ENCODE peak calls at places on chromosomes 5 and 9, in nine cellular contexts. Y is adrenal gland; O is NB4; F is fibroblast of lung; R is SK-N-SH; Z is psoas muscle; G is CD8-positive, alpha-beta T cell; X is pancreas; K is mesothelial cell of epicardium. T is an unnamed sample.

GRCh38 chr9:79264511-79265448 is 307.0 kb upstream of the TLE4 start:
- DNase-seq in G (no peak), R (no peak), O (peak), F (peak), X (no peak), Y (no peak), Z (no peak), K (no peak), T (no peak)

GRCh38 chr9:113042884-113043657 is 13.5 kb downstream of the ZFP37 start:
- DNase-seq in R (no peak), Z (no peak), X (no peak), K (no peak), O (peak), Y (no peak), F (peak), G (no peak), T (no peak)

GRCh38 chr5:127957183-127957582 is 126.4 kb upstream of the SLC12A2 start:
- DNase-seq in Z (peak), R (peak), K (no peak), X (no peak), F (peak), G (no peak), Y (peak), O (no peak), T (no peak)

GRCh38 chr5:40441733-40442132 is 238.0 kb upstream of the PTGER4 start:
- DNase-seq in F (no peak), K (no peak), X (no peak), Z (no peak), R (no peak), G (no peak), O (no peak), Y (no peak), T (no peak)

GRCh38 chr5:140641716-140642115 is 2.5 kb downstream of the TMCO6 start:
- DNase-seq in G (no peak), Y (no peak), Z (no peak), F (no peak), R (no peak), K (no peak), O (no peak), X (no peak), T (no peak)

GRCh38 chr5:170168002-170168401 is 62.3 kb downstream of the FOXI1 start:
- DNase-seq in O (no peak), X (no peak), Z (no peak), F (no peak), Y (no peak), G (no peak), R (no peak), K (no peak), T (no peak)

GRCh38 chr5:37249820-37250175 is 622 bp upstream of the CPLANE1 start:
- DNase-seq in Z (no peak), G (no peak), O (no peak), K (no peak), X (peak), F (no peak), R (no peak), Y (no peak), T (no peak)

GRCh38 chr5:143629871-143630658 is 181.9 kb upstream of the HMHB1 start:
- DNase-seq in Z (no peak), R (no peak), G (no peak), K (no peak), X (no peak), Y (no peak), O (no peak), F (peak), T (no peak)

GRCh38 chr9:135244751-135245221 is 157.3 kb downstream of the OLFM1 start:
- DNase-seq in O (no peak), G (no peak), X (peak), F (no peak), R (no peak), K (no peak), Z (peak), Y (no peak), T (no peak)

GRCh38 chr5:73378765-73379164 is 69.8 kb downstream of the FOXD1 start:
- DNase-seq in G (no peak), Y (no peak), F (no peak), K (no peak), O (no peak), X (no peak), Z (no peak), R (no peak), T (no peak)

GRCh38 chr9:71096431-71097108 is 24.9 kb downstream of the TRPM3 start:
- DNase-seq in F (no peak), K (no peak), O (no peak), X (peak), R (no peak), Z (no peak), G (no peak), Y (peak), T (no peak)

GRCh38 chr5:174837919-174838902 is 113.8 kb downstream of the MSX2 start:
- DNase-seq in X (no peak), F (peak), Z (peak), O (peak), K (no peak), G (no peak), Y (no peak), R (peak), T (peak)

GRCh38 chr9:91177661-91178280 is 183.9 kb downstream of the AUH start:
- DNase-seq in R (no peak), F (peak), K (no peak), G (no peak), X (no peak), O (no peak), Z (no peak), Y (peak), T (no peak)

DNA sequence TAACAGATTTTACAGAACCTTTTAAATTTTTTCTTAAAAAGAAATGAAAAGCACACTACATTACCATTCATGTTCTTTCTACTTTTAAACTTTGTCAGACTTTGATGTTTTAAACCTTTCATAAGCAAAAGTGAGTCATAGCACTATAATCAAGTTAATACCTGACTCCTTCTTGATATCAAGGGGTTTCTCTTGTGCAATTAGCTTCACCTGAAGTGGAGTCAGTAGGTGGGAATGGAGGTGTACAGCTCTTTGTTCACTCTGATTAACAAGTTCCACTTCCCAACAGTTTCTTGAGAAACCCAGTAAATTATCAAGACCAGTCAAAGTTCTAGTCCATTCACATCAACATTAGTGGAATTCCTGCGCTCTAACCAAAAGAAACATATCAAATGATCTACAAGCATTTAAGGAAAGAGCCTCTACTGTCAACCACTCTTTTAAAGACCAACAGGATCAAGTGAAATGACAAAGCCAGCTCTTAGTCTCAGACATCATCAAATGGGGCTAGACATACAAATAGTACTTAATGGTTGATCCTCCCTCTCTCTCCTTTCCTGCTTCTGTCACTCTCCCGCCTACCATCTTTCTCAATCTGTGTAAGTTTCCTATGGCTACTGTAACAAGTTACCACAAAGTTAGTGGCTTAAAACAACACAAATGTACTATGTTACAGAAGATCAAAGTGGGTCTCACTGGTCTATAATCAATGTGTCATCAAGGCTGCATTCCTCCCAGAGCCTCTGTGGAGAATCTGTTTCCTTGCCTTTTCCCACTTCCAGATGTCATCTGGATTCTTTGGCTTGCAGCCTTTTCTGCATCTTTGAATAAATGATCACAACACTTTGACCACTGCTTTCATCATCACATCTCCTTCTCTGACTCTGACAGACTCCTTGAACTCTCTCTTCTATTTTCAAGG is 68.0 kb downstream of the HINT1 start:
- DNase-seq in F (no peak), R (no peak), K (no peak), Y (no peak), Z (no peak), G (no peak), X (no peak), O (no peak), T (no peak)
- TF ChIP-seq CTCF in F (no peak), R (no peak), K (no peak), Y (no peak), Z (no peak), G (no peak), X (no peak), O (no peak), T (no peak)

GRCh38 chr9:133135193-133135745 is 14.2 kb upstream of the RALGDS start:
- DNase-seq in Z (peak), K (no peak), R (peak), G (no peak), F (peak), O (no peak), X (peak), Y (peak), T (no peak)

GRCh38 chr9:133131506-133131905 is 10.5 kb upstream of the RALGDS start:
- DNase-seq in Y (peak), O (no peak), G (no peak), R (no peak), F (no peak), Z (no peak), X (no peak), K (no peak), T (no peak)

GRCh38 chr9:133132174-133132573 is 11.1 kb upstream of the RALGDS start:
- DNase-seq in G (no peak), R (no peak), K (no peak), F (no peak), Y (no peak), O (no peak), Z (no peak), X (no peak), T (no peak)

GRCh38 chr9:133134419-133135190 is 13.6 kb upstream of the RALGDS start:
- DNase-seq in Z (no peak), F (no peak), O (no peak), Y (no peak), R (no peak), X (no peak), K (no peak), G (no peak), T (no peak)

GRCh38 chr9:133133680-133134418 is 12.8 kb upstream of the RALGDS start:
- DNase-seq in F (peak), G (peak), K (no peak), X (peak), Z (peak), Y (peak), O (peak), R (peak), T (no peak)
- TF ChIP-seq CTCF in F (no peak), G (no peak), K (no peak), X (no peak), Z (no peak), Y (peak), O (no peak), R (no peak), T (no peak)

DNA sequence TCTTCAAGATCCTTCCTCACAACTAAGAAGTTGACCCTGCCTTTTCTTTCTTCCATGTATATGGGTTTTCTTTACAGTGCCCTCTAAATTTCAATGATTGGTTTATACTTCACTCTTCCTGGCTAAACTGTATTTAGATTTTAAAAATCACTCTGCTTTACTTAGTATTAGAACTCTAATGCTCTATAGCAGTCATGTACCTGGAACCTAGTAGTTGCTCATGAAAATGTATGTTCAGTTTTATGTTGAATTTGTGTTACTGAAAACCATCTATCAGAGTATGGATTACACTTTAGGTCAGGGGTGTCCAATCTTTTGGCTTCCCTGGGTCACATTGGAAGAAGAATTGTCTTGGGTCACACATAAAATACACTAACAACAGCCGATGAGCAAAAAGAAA is 1024.3 kb downstream of the NR2F1-AS1 start:
- DNase-seq in K (no peak), F (no peak), G (no peak), O (no peak), Z (no peak), Y (no peak), R (no peak), X (no peak), T (no peak)
- TF ChIP-seq CTCF in K (no peak), F (no peak), G (no peak), O (no peak), Z (no peak), Y (no peak), R (no peak), X (no peak), T (no peak)

GRCh38 chr5:89105836-89106235 is 222.9 kb upstream of the MEF2C start:
- DNase-seq in Z (no peak), K (no peak), O (no peak), Y (no peak), G (no peak), F (peak), X (no peak), R (no peak), T (no peak)
- TF ChIP-seq CTCF in Z (no peak), K (no peak), O (no peak), Y (no peak), G (no peak), F (no peak), X (no peak), R (no peak), T (no peak)

DNA sequence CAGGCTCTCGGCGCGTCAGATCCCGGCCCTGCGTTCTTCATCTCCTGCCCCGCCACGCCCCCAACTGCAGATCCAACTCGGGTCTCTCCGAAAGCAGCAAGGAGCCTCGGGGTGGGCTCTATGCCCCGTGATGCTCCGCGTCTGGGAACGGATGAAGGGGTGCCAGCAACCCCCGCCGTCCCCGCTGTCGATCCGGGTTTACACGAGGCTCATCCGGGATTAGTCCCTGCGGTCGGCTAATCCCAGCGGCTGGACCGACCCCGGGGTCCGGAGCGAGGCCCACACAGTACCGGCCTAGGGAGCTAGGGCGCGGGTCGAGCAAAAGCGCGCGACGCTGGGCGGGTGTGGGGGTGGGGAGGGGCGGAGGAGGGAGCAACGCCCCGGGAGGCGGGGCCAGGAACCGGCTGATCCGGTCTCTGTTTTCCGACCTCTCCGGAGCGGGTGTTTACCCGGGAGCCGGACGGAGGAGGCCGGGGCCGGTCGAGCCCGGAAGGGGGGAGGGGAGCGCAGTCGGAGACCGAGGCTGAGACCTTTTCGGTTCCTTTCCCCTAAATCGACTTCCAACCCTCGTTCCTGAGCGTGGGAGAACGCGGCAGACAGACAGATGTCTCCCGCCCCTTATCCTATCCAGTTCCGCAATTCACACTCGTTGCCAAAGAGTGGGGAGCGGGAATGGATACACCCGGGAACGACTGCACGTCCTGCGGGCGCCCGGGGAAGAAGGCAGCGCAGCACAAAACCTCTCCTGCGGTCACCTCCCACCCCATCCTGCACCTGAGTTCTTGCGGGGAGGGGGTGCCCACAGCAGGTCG is 28.6 kb downstream of the PCDH1 start:
- DNase-seq in X (peak), Y (peak), G (peak), K (peak), R (peak), Z (peak), F (peak), O (peak), T (peak)
- TF ChIP-seq CTCF in X (no peak), Y (peak), G (no peak), K (no peak), R (no peak), Z (no peak), F (no peak), O (no peak), T (peak)

GRCh38 chr9:99169982-99170761 is 51.6 kb downstream of the ALG2 start:
- DNase-seq in F (peak), G (no peak), X (no peak), K (no peak), Y (no peak), R (peak), Z (no peak), O (no peak), T (no peak)

GRCh38 chr9:99167120-99167519 is 54.6 kb downstream of the ALG2 start:
- DNase-seq in X (no peak), K (no peak), R (no peak), O (no peak), F (no peak), Z (no peak), G (no peak), Y (no peak), T (no peak)

GRCh38 chr9:99171225-99172128 is 50.3 kb downstream of the ALG2 start:
- DNase-seq in O (no peak), R (no peak), F (no peak), Z (no peak), X (no peak), Y (no peak), G (no peak), K (no peak), T (no peak)

GRCh38 chr9:99167694-99168093 is 54.0 kb downstream of the ALG2 start:
- DNase-seq in O (peak), K (no peak), F (no peak), X (no peak), Z (no peak), R (no peak), G (no peak), Y (no peak), T (no peak)

DNA sequence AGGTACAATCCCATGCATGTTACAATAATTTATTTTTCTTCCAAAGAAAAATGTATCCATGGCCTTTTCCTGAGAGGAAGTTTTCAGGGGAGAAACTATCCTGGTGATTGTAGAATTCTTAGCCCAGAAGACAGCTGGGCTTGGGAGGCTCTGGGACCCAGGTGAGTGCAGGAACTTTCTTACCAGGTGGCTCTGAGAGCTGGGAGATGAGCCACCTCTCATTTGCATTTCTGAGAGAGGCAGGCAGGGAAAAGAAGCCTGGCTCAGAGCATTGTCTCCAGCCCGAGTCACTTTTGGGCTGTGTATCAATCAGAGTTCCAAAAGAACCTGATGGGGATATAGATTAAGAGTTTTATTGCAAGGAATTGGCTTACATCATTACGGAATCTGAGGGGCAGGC is 52.7 kb downstream of the ALG2 start:
- DNase-seq in R (no peak), G (no peak), F (no peak), Y (no peak), X (no peak), K (no peak), Z (no peak), O (no peak), T (no peak)
- TF ChIP-seq CTCF in R (no peak), G (no peak), F (no peak), Y (no peak), X (no peak), K (no peak), Z (no peak), O (no peak), T (no peak)

T was measured in neural crest cell.